ENCODE peak calls at places on chromosomes 16 and 17, in seven cellular contexts. J is GM12878; Y is fibroblast of lung; Q is CD8-positive, alpha-beta T cell; S is heart right ventricle; F is CD8-positive, alpha-beta memory T cell; Z is Karpas-422. A is an unnamed sample.

GRCh38 chr17:14245002-14245401 is 8.3 kb upstream of the CDRT15 start:
- DNase-seq in J (no peak), Y (no peak), Q (no peak), S (no peak), F (no peak), Z (no peak), A (no peak)

GRCh38 chr17:49987681-49988441 is 7.2 kb downstream of the DLX3 start:
- DNase-seq in J (no peak), Y (no peak), Q (peak; percentile 29), S (no peak), F (no peak), Z (no peak), A (no peak)

GRCh38 chr17:82204831-82205719 is 7.6 kb downstream of the CCDC57 start:
- DNase-seq in J (no peak), Y (peak; percentile 68), Q (no peak), S (no peak), F (no peak), Z (no peak), A (no peak)

GRCh38 chr17:19876524-19877161 is 8.9 kb upstream of the ULK2 start:
- DNase-seq in J (no peak), Y (no peak), Q (peak; percentile 81), S (peak; percentile 60), F (peak; percentile 61), Z (no peak), A (peak; percentile 26)

GRCh38 chr16:19135896-19136438 is 22.2 kb downstream of the ITPRIPL2 start:
- DNase-seq in J (no peak), Y (peak; percentile 51), Q (no peak), S (peak; percentile 45), F (no peak), Z (no peak), A (peak; percentile 93)

GRCh38 chr17:72409405-72410002 is 288.7 kb downstream of the SOX9 start:
- DNase-seq in J (no peak), Y (no peak), Q (no peak), S (no peak), F (no peak), Z (peak; percentile 88), A (no peak)

GRCh38 chr16:4089251-4089810 is 26.9 kb downstream of the ADCY9 start:
- DNase-seq in J (no peak), Y (no peak), Q (no peak), S (no peak), F (no peak), Z (no peak), A (no peak)

GRCh38 chr17:81523139-81524062 is 4.8 kb upstream of the FSCN2 start:
- DNase-seq in J (no peak), Y (peak; percentile 54), Q (no peak), S (peak; percentile 32), F (no peak), Z (peak; percentile 80), A (no peak)

GRCh38 chr17:193841-194806 is 12.7 kb upstream of the DOC2B start:
- DNase-seq in J (no peak), Y (no peak), Q (no peak), S (no peak), F (no peak), Z (no peak), A (no peak)

GRCh38 chr16:583815-584591 is 5.9 kb upstream of the RAB40C start:
- DNase-seq in J (no peak), Y (no peak), Q (no peak), S (no peak), F (no peak), Z (no peak), A (no peak)

GRCh38 chr17:48547839-48548686 is 3.2 kb upstream of the HOXB2 start:
- DNase-seq in J (no peak), Y (peak; percentile 94), Q (no peak), S (no peak), F (no peak), Z (no peak), A (no peak)

GRCh38 chr17:60947100-60947499 is 269.4 kb downstream of the BCAS3 start:
- DNase-seq in J (no peak), Y (peak; percentile 60), Q (no peak), S (no peak), F (no peak), Z (no peak), A (no peak)

GRCh38 chr16:75265911-75266701 is 14.7 kb upstream of the BCAR1 start:
- DNase-seq in J (no peak), Y (peak; percentile 75), Q (no peak), S (peak; percentile 82), F (no peak), Z (peak; percentile 88), A (peak; percentile 66)

GRCh38 chr17:55451203-55451641 is 29.6 kb upstream of the MMD start:
- DNase-seq in J (no peak), Y (peak; percentile 70), Q (no peak), S (no peak), F (no peak), Z (no peak), A (no peak)

GRCh38 chr17:13484020-13484419 is 117.7 kb downstream of the HS3ST3A1 start:
- DNase-seq in J (no peak), Y (no peak), Q (no peak), S (no peak), F (no peak), Z (no peak), A (no peak)

GRCh38 chr17:40111221-40112128 is 10.3 kb upstream of the MSL1 start:
- DNase-seq in J (no peak), Y (peak; percentile 99), Q (peak; percentile 80), S (peak; percentile 88), F (peak; percentile 64), Z (peak; percentile 90), A (peak; percentile 93)

GRCh38 chr17:42199411-42200011 is 5.2 kb upstream of the GHDC start:
- DNase-seq in J (no peak), Y (no peak), Q (no peak), S (no peak), F (no peak), Z (no peak), A (no peak)

GRCh38 chr17:49433000-49433694 is 18.5 kb upstream of the PHB1 start:
- DNase-seq in J (no peak), Y (no peak), Q (no peak), S (no peak), F (no peak), Z (no peak), A (no peak)

GRCh38 chr17:55726440-55726839 is 3.8 kb upstream of the TMEM100 start:
- DNase-seq in J (no peak), Y (peak; percentile 98), Q (no peak), S (no peak), F (no peak), Z (no peak), A (peak; percentile 33)

GRCh38 chr17:82399030-82399429 is 19.1 kb upstream of the HEXD start:
- DNase-seq in J (no peak), Y (peak; percentile 70), Q (no peak), S (no peak), F (no peak), Z (no peak), A (no peak)

GRCh38 chr17:75271233-75271954 is 363 bp upstream of the MIF4GD start:
- DNase-seq in J (no peak), Y (peak; percentile 61), Q (peak; percentile 94), S (peak; percentile 83), F (peak; percentile 90), Z (peak; percentile 96), A (peak; percentile 77)

DNA sequence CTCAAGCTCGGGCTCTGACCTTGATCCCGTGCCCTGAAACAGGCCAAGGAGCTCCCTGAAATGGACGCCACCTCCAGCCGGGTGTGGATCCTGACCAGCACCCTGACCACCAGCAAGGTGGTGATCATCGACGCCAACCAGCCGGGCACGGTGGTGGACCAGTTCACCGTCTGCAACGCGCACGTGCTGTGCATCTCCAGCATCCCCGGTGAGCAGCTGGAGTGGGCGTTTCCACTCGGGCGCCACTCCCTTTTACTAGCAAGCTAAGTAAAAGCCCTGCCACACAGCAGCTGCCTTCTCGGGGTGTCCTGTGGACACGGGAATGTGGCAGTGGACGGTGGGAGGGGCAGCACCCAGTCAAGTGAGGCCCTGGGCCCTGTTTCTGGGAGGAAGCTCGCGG is 6.4 kb downstream of the NME3 start:
- DNase-seq in J (no peak), Y (no peak), Q (no peak), S (no peak), F (no peak), Z (no peak), A (no peak)
- H3K36me3 ChIP-seq in J (no peaks in the 10 kb centered on the region), Y (peaks cover 57% of the 10 kb centered on the region), Q (peaks cover 22% of the 10 kb centered on the region), S (peaks cover 61% of the 10 kb centered on the region), F (peaks cover 7% of the 10 kb centered on the region), Z (no peaks in the 10 kb centered on the region), A (peaks cover 8% of the 10 kb centered on the region)

GRCh38 chr17:77380411-77381184 is 239.8 kb downstream of the SEC14L1 start:
- DNase-seq in J (no peak), Y (no peak), Q (no peak), S (no peak), F (no peak), Z (no peak), A (no peak)
- H3K27ac ChIP-seq in J (no peak overlapping the region), Y (no peak overlapping the region), Q (no peak overlapping the region), S (peak overlapping the region; percentile 60), F (peak overlapping the region; percentile 24), Z (no peak overlapping the region), A (no peak overlapping the region)

GRCh38 chr16:76696876-76697275 is 419.7 kb downstream of the CNTNAP4 start:
- DNase-seq in J (no peak), Y (no peak), Q (no peak), S (no peak), F (no peak), Z (no peak), A (no peak)
- H3K36me3 ChIP-seq in J (no peaks in the 10 kb centered on the region), Y (no peaks in the 10 kb centered on the region), Q (no peaks in the 10 kb centered on the region), S (no peaks in the 10 kb centered on the region), F (no peaks in the 10 kb centered on the region), Z (no peaks in the 10 kb centered on the region), A (no peaks in the 10 kb centered on the region)

DNA sequence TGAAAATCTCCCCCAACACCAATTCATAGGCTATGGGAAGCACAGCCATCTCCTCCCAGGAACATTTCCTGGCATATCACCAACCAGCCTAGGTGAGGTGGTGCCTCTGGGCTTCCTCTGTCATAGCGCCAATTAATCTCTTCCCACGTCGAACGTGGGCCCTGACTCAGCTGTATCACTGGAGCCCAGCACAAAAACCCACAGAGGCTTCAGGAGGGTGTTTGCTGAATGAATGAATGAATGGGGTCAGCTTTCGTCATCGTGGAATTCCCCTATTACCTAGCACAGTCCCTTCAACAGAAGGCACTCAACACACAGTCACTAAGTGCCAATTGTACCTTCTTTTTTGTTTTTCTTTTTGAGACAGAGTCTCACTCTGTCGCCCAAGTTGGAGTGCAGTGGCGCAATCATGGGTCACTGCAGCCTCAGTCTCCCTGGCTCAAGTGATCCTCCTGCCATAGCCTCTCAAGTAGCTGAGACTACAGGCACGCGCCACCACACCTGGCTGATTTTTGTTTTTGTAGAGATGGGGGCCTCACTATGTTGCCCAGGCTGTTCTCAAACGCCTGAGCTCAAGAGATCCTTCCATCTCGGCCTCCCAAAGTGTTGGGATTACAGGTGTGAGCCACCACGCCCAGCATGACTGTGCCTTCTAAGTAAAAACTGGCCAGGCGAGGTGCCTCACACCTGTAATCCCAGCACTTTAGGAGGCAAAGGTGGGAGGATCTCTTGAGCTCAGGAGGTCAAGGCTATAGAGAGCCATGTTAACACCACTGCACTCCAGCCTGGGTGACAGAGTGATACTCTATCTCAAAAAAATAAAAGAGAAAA is 4.1 kb downstream of the ZNF688 start:
- DNase-seq in J (no peak), Y (no peak), Q (no peak), S (no peak), F (peak; percentile 41), Z (no peak), A (no peak)
- H3K27ac ChIP-seq in J (peak overlapping the region; percentile 78), Y (no peak overlapping the region), Q (peak overlapping the region; percentile 63), S (peak overlapping the region; percentile 79), F (peak overlapping the region; percentile 55), Z (no peak overlapping the region), A (peak overlapping the region; percentile 25)

A was measured in colonic mucosa.